ENCODE peak calls at places on chromosomes 4 and X, in four cellular contexts. C is fibroblast of lung, Q is OCI-LY7, P is GM23248. F is an unnamed sample.

GRCh38 chr4:108651068-108651794 is 832 bp downstream of the OSTC start:
- DNase-seq in C (peak; percentile 73), Q (peak; percentile 45), P (peak; percentile 93), F (peak; percentile 77)

GRCh38 chr4:98261291-98262271 is at the start of gene RAP1GDS1:
- DNase-seq in C (peak; percentile 69), Q (peak; percentile 52), P (peak; percentile 90), F (peak; percentile 85)

GRCh38 chrX:34915463-34916225 is 27.0 kb upstream of the FAM47B start:
- DNase-seq in C (no peak), Q (no peak), P (no peak), F (no peak)

GRCh38 chr4:137934046-137934445 is 308.1 kb downstream of the SLC7A11 start:
- DNase-seq in C (no peak), Q (no peak), P (no peak), F (no peak)

GRCh38 chrX:38657562-38657961 is 96.2 kb downstream of the TSPAN7 start:
- DNase-seq in C (no peak), Q (no peak), P (no peak), F (no peak)

GRCh38 chr4:23788460-23788859 is 101.4 kb downstream of the PPARGC1A start:
- DNase-seq in C (peak; percentile 40), Q (no peak), P (no peak), F (no peak)

GRCh38 chrX:134694333-134694925 is 36.2 kb upstream of the PLAC1 start:
- DNase-seq in C (no peak), Q (no peak), P (no peak), F (no peak)

GRCh38 chr4:169811476-169811875 is 53.7 kb upstream of the HPF1 start:
- DNase-seq in C (no peak), Q (no peak), P (no peak), F (no peak)

GRCh38 chr4:161252520-161253141 is 911.2 kb downstream of the FSTL5 start:
- DNase-seq in C (peak; percentile 1), Q (peak; percentile 26), P (peak; percentile 12), F (no peak)

GRCh38 chr4:102620697-102621497 is 119.7 kb downstream of the NFKB1 start:
- DNase-seq in C (peak; percentile 73), Q (peak; percentile 59), P (peak; percentile 84), F (peak; percentile 35)

GRCh38 chr4:185920171-185920570 is 108.2 kb upstream of the SORBS2 start:
- DNase-seq in C (no peak), Q (no peak), P (no peak), F (no peak)

GRCh38 chr4:40314951-40315350 is 20.2 kb upstream of the CHRNA9 start:
- DNase-seq in C (peak; percentile 49), Q (no peak), P (peak; percentile 29), F (no peak)
- H2AFZ ChIP-seq in C (no peak overlapping the region), Q (no peak overlapping the region), P (no peak overlapping the region), F (no peak overlapping the region)

GRCh38 chr4:119040261-119040660 is 95.4 kb upstream of the MYOZ2 start:
- DNase-seq in C (no peak), Q (no peak), P (peak; percentile 46), F (no peak)

GRCh38 chr4:119041951-119042560 is 93.6 kb upstream of the MYOZ2 start:
- DNase-seq in C (peak; percentile 85), Q (peak; percentile 81), P (peak; percentile 82), F (no peak)

GRCh38 chr4:119039779-119040178 is 95.9 kb upstream of the MYOZ2 start:
- DNase-seq in C (no peak), Q (peak; percentile 13), P (no peak), F (no peak)

GRCh38 chr4:119039160-119039559 is 96.5 kb upstream of the MYOZ2 start:
- DNase-seq in C (no peak), Q (no peak), P (no peak), F (no peak)

GRCh38 chr4:119040711-119041185 is 94.9 kb upstream of the MYOZ2 start:
- DNase-seq in C (peak; percentile 84), Q (no peak), P (peak; percentile 91), F (no peak)
- H2AFZ ChIP-seq in C (peak overlapping the region; percentile 58), Q (peak overlapping the region; percentile 95), P (peak overlapping the region; percentile 69), F (peak overlapping the region; percentile 71)

GRCh38 chr4:168585168-168586091 is 88.6 kb downstream of the PALLD start:
- DNase-seq in C (peak; percentile 84), Q (peak; percentile 4), P (peak; percentile 94), F (no peak)
- H2AFZ ChIP-seq in C (no peak overlapping the region), Q (no peak overlapping the region), P (no peak overlapping the region), F (no peak overlapping the region)

GRCh38 chr4:190019023-190019858 is 7.8 kb downstream of the FRG2 start:
- DNase-seq in C (no peak), Q (no peak), P (peak; percentile 15), F (peak; percentile 72)

GRCh38 chr4:190017357-190018200 is 9.5 kb downstream of the FRG2 start:
- DNase-seq in C (peak; percentile 12), Q (no peak), P (peak; percentile 21), F (peak; percentile 66)

GRCh38 chr4:190016369-190017289 is 10.4 kb downstream of the FRG2 start:
- DNase-seq in C (no peak), Q (no peak), P (no peak), F (peak; percentile 76)

GRCh38 chr4:190018201-190018920 is 8.7 kb downstream of the FRG2 start:
- DNase-seq in C (no peak), Q (no peak), P (no peak), F (peak; percentile 58)

DNA sequence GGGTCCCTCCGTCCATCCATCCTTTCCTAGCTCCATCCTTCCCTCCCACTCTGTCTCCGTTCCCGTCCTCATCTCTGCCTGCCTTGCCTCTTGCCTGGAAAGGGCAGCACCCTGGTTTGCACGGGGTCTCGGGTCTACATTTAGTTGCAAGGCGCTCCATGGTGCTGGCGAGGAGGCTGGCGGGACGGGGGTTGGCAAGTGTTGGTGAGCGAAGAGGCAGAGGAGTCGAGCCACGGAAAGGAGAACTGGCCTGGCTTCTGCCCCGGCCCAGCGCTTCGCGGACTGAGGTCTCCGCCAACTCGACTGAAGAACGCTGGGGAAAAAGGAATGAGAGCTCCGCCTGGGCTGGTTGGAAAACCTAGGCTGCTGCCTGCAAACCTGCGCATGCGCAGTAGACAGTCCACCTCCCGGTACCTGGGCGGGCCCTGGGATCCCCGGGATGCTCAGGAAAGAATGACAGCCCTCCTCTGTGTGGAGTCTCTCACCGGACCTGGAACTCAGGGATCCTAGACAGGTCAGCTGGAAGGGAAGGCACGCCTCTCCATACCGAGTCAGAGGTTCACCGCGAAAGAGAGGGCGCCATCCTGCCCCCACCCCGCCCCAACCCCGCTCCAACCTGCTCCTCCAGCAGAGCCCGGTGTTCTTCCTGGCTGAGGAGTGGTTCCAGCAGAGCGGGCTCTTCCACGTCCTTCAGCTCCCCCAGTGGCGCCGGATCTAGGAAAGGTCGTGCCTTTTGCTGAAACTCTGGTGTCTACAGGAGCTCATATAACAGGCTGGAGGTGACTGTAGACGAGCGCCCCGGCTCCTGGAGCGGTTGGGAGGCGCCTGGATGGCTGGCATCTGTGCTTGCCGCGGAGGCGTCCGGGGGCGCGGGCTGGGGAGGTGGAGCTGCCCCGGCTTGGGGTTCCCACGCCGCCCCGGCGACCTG is 6.0 kb downstream of the FRG2 start:
- DNase-seq in C (peak; percentile 27), Q (no peak), P (peak; percentile 59), F (peak; percentile 88)
- H2AFZ ChIP-seq in C (no peak overlapping the region), Q (no peak overlapping the region), P (no peak overlapping the region), F (no peak overlapping the region)

GRCh38 chr4:73718375-73719373 is 21.7 kb upstream of the CXCL8 start:
- DNase-seq in C (no peak), Q (no peak), P (peak; percentile 72), F (no peak)
- H2AFZ ChIP-seq in C (no peak overlapping the region), Q (no peak overlapping the region), P (peak overlapping the region; percentile 1), F (no peak overlapping the region)

GRCh38 chr4:147578611-147579010 is 38.6 kb upstream of the TMEM184C start:
- DNase-seq in C (no peak), Q (no peak), P (no peak), F (no peak)
- H2AFZ ChIP-seq in C (no peak overlapping the region), Q (no peak overlapping the region), P (no peak overlapping the region), F (no peak overlapping the region)

GRCh38 chr4:163482197-163482596 is 8.6 kb upstream of the TKTL2 start:
- DNase-seq in C (no peak), Q (peak; percentile 20), P (no peak), F (no peak)

GRCh38 chr4:163484906-163485305 is 9.6 kb upstream of the TMA16 start:
- DNase-seq in C (peak; percentile 56), Q (peak; percentile 77), P (peak; percentile 47), F (peak; percentile 59)

GRCh38 chr4:163489929-163490328 is 4.6 kb upstream of the TMA16 start:
- DNase-seq in C (no peak), Q (no peak), P (no peak), F (no peak)

DNA sequence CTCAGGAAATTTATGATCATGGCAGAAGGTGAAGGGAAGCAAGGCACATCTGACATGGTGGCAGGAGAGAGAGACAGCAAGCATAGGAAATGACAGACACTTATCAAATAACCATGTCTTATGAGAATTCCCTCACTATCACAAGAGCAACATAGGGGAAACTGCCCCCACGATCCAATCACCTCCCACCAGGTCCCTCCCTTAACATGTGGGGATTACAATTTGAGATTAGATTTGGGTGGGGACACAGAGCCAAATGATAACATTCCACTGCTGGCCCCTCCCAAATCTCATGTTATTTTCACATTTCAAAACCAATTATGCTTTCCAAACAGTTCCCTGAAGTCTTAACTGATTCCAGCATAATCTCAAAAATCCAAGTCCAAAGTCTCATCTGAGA is 8.2 kb upstream of the TMA16 start:
- DNase-seq in C (no peak), Q (no peak), P (no peak), F (no peak)
- H2AFZ ChIP-seq in C (no peak overlapping the region), Q (no peak overlapping the region), P (no peak overlapping the region), F (no peak overlapping the region)

DNA sequence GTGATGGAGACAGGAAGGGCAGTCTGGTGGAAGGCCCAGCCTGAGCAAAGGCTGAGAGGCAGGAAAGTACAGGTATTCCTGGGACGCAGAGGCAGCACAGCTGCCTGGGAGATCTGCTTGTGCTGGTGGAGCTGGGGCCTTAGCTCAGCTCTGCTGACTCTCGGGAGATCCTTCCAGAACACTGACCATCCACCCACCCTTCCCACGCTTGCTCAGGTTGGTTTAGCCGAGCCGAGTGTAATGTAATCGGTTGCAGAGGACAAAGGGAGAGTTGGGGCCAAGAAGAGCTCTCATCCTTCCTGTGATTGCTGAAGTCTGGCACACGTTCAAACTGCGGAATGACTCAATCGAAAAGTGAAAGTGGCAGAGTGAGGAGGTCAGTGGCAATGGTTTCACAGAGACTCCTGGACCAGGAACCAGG is 43.1 kb upstream of the GPR78 start:
- DNase-seq in C (peak; percentile 79), Q (no peak), P (peak; percentile 96), F (peak; percentile 95)
- H2AFZ ChIP-seq in C (no peak overlapping the region), Q (no peak overlapping the region), P (no peak overlapping the region), F (peak overlapping the region; percentile 66)

DNA sequence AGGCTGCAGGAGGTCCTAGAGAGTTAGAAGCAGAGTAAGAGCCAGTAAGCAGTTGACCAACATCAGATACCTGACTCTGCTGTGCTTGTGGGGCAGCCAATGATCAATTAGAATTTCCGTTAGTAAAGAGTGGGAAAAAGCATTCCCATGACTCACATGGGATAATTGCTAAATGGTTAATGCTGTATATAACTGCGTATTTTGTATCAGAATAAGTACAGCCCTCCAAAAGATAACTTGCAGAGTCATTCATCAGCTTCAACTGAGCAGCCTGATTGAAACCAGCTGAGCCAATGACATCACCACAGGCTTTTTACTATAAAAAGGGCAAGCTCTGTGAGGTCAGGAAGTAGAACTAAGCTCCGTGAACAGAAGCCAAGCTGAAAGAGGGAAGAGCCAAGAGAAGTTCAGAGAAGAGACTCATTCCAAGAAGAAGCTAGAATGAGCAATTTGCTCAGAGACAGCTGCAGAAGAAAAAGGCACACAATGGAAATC is 67.9 kb downstream of the PPP3CA start:
- DNase-seq in C (peak; percentile 92), Q (peak; percentile 8), P (peak; percentile 97), F (peak; percentile 85)
- H2AFZ ChIP-seq in C (no peak overlapping the region), Q (no peak overlapping the region), P (no peak overlapping the region), F (no peak overlapping the region)